ENCODE peak calls at places on chromosome 1, in four cellular contexts. X is H4; Z is tibial artery; N is stimulated activated CD4-positive, alpha-beta T cell treated with anti-CD3 and anti-CD28 coated beads, Interleukin-12 subunit alpha, Interleukin-12 subunit beta, amount 100 ng/mL, for 4 hours. K is an unnamed sample.
A peak's percentile ranks its signal among the peaks of the same experiment; 100 is the strongest.

GRCh38 chr1:9084883-9085282 is 15.4 kb upstream of the SLC2A5 start:
- DNase-seq in X (peak; percentile 80), N (no peak), Z (peak; percentile 89), K (no peak)

GRCh38 chr1:209850342-209850979 is 22.7 kb downstream of the UTP25 start:
- DNase-seq in X (peak; percentile 85), Z (no peak), N (peak; percentile 23), K (no peak)

GRCh38 chr1:247111259-247111635 is 7.1 kb upstream of the ZNF669 start:
- DNase-seq in X (no peak), Z (no peak), N (no peak), K (no peak)

GRCh38 chr1:231216515-231216914 is 24.5 kb upstream of the GNPAT start:
- DNase-seq in N (no peak), Z (no peak), X (no peak), K (no peak)

GRCh38 chr1:210445485-210445884 is 116.8 kb downstream of the HHAT start:
- DNase-seq in Z (no peak), N (no peak), X (no peak), K (no peak)

GRCh38 chr1:22755641-22756040 is 45.0 kb downstream of the EPHB2 start:
- DNase-seq in X (no peak), N (no peak), Z (no peak), K (no peak)

GRCh38 chr1:40281852-40282251 is 23.8 kb downstream of the ZMPSTE24 start:
- DNase-seq in N (no peak), X (no peak), Z (no peak), K (no peak)

GRCh38 chr1:14259191-14259757 is 339.2 kb upstream of the KAZN start:
- DNase-seq in Z (peak; percentile 92), X (no peak), N (no peak), K (no peak)

GRCh38 chr1:224880593-224881307 is 48.7 kb upstream of the DNAH14 start:
- DNase-seq in N (no peak), X (no peak), Z (no peak), K (no peak)

GRCh38 chr1:155499263-155499662 is 63.3 kb downstream of the ASH1L start:
- DNase-seq in N (no peak), Z (no peak), X (no peak), K (no peak)

GRCh38 chr1:112762541-112763141 is 47.5 kb upstream of the PPM1J start:
- DNase-seq in N (no peak), Z (no peak), X (no peak), K (no peak)

GRCh38 chr1:30185809-30186208 is 537.6 kb downstream of the MATN1 start:
- DNase-seq in N (no peak), X (no peak), Z (no peak), K (no peak)

GRCh38 chr1:26351591-26352337 is 2.2 kb downstream of the CRYBG2 start:
- DNase-seq in X (no peak), Z (no peak), N (no peak), K (no peak)

GRCh38 chr1:215219372-215219771 is 136.8 kb downstream of the KCNK2 start:
- DNase-seq in N (no peak), Z (no peak), X (no peak), K (no peak)

GRCh38 chr1:43587001-43587400 is 56.3 kb downstream of the PTPRF start:
- DNase-seq in X (no peak), Z (no peak), N (no peak), K (no peak)

GRCh38 chr1:179169616-179170467 is 59.6 kb downstream of the ABL2 start:
- DNase-seq in Z (no peak), X (peak; percentile 13), N (no peak), K (no peak)

GRCh38 chr1:12344611-12345299 is 114.9 kb downstream of the VPS13D start:
- DNase-seq in N (peak; percentile 3), X (no peak), Z (peak; percentile 75), K (no peak)

GRCh38 chr1:116556289-116557006 is 14.4 kb downstream of the CD58 start:
- DNase-seq in Z (peak; percentile 89), N (peak; percentile 58), X (peak; percentile 87), K (peak; percentile 90)

GRCh38 chr1:115430717-115431116 is 92.7 kb upstream of the NGF start:
- DNase-seq in X (peak; percentile 44), N (no peak), Z (no peak), K (no peak)

GRCh38 chr1:154335351-154335714 is 10.0 kb downstream of the ATP8B2 start:
- DNase-seq in X (no peak), Z (no peak), N (no peak), K (no peak)

GRCh38 chr1:171884475-171884874 is 43.2 kb downstream of the DNM3 start:
- DNase-seq in N (no peak), Z (no peak), X (no peak), K (no peak)

GRCh38 chr1:16922885-16923431 is 1.2 kb downstream of the CROCC start:
- DNase-seq in Z (no peak), N (no peak), X (no peak), K (no peak)

GRCh38 chr1:213507472-213508223 is 456.6 kb downstream of the RPS6KC1 start:
- DNase-seq in X (no peak), Z (no peak), N (no peak), K (no peak)

GRCh38 chr1:151294748-151295462 is 12.8 kb downstream of the ZNF687 start:
- DNase-seq in Z (no peak), X (no peak), N (no peak), K (peak; percentile 50)

GRCh38 chr1:56446531-56447098 is 132.7 kb downstream of the PLPP3 start:
- DNase-seq in X (no peak), Z (peak; percentile 93), N (no peak), K (no peak)

GRCh38 chr1:81509619-81510018 is 291.1 kb upstream of the ADGRL2 start:
- DNase-seq in X (no peak), N (no peak), Z (no peak), K (no peak)

GRCh38 chr1:101739826-101740330 is 256.8 kb downstream of the OLFM3 start:
- DNase-seq in N (no peak), X (no peak), Z (no peak), K (no peak)

GRCh38 chr1:218436997-218437396 is 91.9 kb downstream of the TGFB2 start:
- DNase-seq in Z (no peak), N (no peak), X (no peak), K (no peak)

GRCh38 chr1:182972231-182972630 is 19.3 kb upstream of the SHCBP1L start:
- DNase-seq in X (no peak), N (no peak), Z (no peak), K (no peak)

GRCh38 chr1:73914994-73915393 is 283.0 kb downstream of the LRRIQ3 start:
- DNase-seq in Z (no peak), N (no peak), X (no peak), K (no peak)

GRCh38 chr1:31216016-31216415 is 23.7 kb downstream of the NKAIN1 start:
- DNase-seq in X (no peak), Z (no peak), N (no peak), K (peak; percentile 39)